ENCODE peak calls at places on chromosomes 12 and 14, in four cellular contexts. U is astrocyte of the cerebellum, M is AG04450, B is body of pancreas. G is an unnamed sample.

GRCh38 chr12:26126340-26127284 is 1.8 kb upstream of the BHLHE41 start:
- DNase-seq in U (no peak), M (no peak), B (peak; percentile 86), G (no peak)

GRCh38 chr14:105140581-105140980 is 28.0 kb downstream of the JAG2 start:
- DNase-seq in U (no peak), M (no peak), B (no peak), G (no peak)

GRCh38 chr14:99879401-99880295 is 86.4 kb downstream of the EML1 start:
- DNase-seq in U (peak; percentile 60), M (peak; percentile 48), B (no peak), G (peak; percentile 85)

GRCh38 chr14:105879867-105880561 is 353.6 kb downstream of the TMEM121 start:
- DNase-seq in U (no peak), M (no peak), B (peak; percentile 12), G (no peak)

GRCh38 chr14:33432407-33433023 is 493.8 kb downstream of the NPAS3 start:
- DNase-seq in U (peak; percentile 42), M (no peak), B (no peak), G (peak; percentile 1)

GRCh38 chr12:1422604-1423315 is 171.6 kb downstream of the FBXL14 start:
- DNase-seq in U (no peak), M (no peak), B (no peak), G (no peak)

GRCh38 chr12:49527361-49528130 is 11.3 kb upstream of the KCNH3 start:
- DNase-seq in U (no peak), M (no peak), B (no peak), G (no peak)

GRCh38 chr12:25419595-25419994 is 133.5 kb downstream of the LMNTD1 start:
- DNase-seq in U (no peak), M (no peak), B (no peak), G (no peak)

GRCh38 chr12:84937383-84937782 is 24.8 kb upstream of the SLC6A15 start:
- DNase-seq in U (no peak), M (no peak), B (no peak), G (no peak)

GRCh38 chr12:22116376-22116775 is 70.4 kb downstream of the CMAS start:
- DNase-seq in U (no peak), M (no peak), B (no peak), G (no peak)

GRCh38 chr14:28142400-28143015 is 624.1 kb upstream of the FOXG1 start:
- DNase-seq in U (peak; percentile 12), M (no peak), B (no peak), G (no peak)

GRCh38 chr14:77882098-77882497 is 82.2 kb downstream of the ADCK1 start:
- DNase-seq in U (no peak), M (no peak), B (peak; percentile 46), G (no peak)

GRCh38 chr12:119180380-119181040 is 1.8 kb downstream of the HSPB8 start:
- DNase-seq in U (no peak), M (no peak), B (no peak), G (no peak)

GRCh38 chr14:87888136-87888999 is 104.6 kb downstream of the GALC start:
- DNase-seq in U (no peak), M (no peak), B (no peak), G (no peak)

GRCh38 chr14:101055106-101055662 is 151.7 kb upstream of the RTL1 start:
- DNase-seq in U (no peak), M (no peak), B (no peak), G (no peak)

GRCh38 chr14:33652566-33653320 is 298.1 kb downstream of the EGLN3 start:
- DNase-seq in U (no peak), M (no peak), B (no peak), G (no peak)

GRCh38 chr12:19444097-19444496 is 4.8 kb downstream of the AEBP2 start:
- DNase-seq in U (no peak), M (no peak), B (no peak), G (no peak)

GRCh38 chr14:90714811-90715210 is 101.4 kb downstream of the TTC7B start:
- DNase-seq in U (no peak), M (no peak), B (no peak), G (no peak)

GRCh38 chr12:111304642-111305071 is 64.2 kb downstream of the PHETA1 start:
- DNase-seq in U (no peak), M (no peak), B (no peak), G (no peak)

GRCh38 chr14:45181806-45182205 is 46.1 kb downstream of the FANCM start:
- DNase-seq in U (no peak), M (no peak), B (no peak), G (no peak)

GRCh38 chr12:71900091-71900490 is 38.6 kb upstream of the TPH2 start:
- DNase-seq in U (no peak), M (no peak), B (no peak), G (no peak)

GRCh38 chr14:100019156-100019882 is 45.9 kb upstream of the EVL start:
- DNase-seq in U (no peak), M (no peak), B (no peak), G (no peak)

GRCh38 chr12:51714666-51715065 is 123.6 kb downstream of the SCN8A start:
- DNase-seq in U (no peak), M (no peak), B (no peak), G (peak; percentile 49)

GRCh38 chr12:38123566-38124246 is 192.9 kb upstream of the ALG10B start:
- DNase-seq in U (no peak), M (no peak), B (no peak), G (no peak)

GRCh38 chr12:9143929-9144328 is 28.2 kb upstream of the A2M start:
- DNase-seq in U (no peak), M (no peak), B (no peak), G (no peak)

GRCh38 chr12:54991161-54991991 is 6.8 kb upstream of the TESPA1 start:
- DNase-seq in U (no peak), M (no peak), B (no peak), G (no peak)

GRCh38 chr12:25130741-25131188 is 64.2 kb downstream of the DNAI7 start:
- DNase-seq in U (peak; percentile 19), M (peak; percentile 16), B (no peak), G (peak; percentile 23)

GRCh38 chr12:8662592-8662991 is at the start of gene MFAP5:
- DNase-seq in U (peak; percentile 24), M (no peak), B (no peak), G (peak; percentile 85)

GRCh38 chr12:57092529-57092862 is 3.6 kb downstream of the NAB2 start:
- DNase-seq in U (no peak), M (no peak), B (no peak), G (no peak)

GRCh38 chr14:73591690-73592448 is at the start of gene ACOT4:
- DNase-seq in U (no peak), M (no peak), B (peak; percentile 60), G (no peak)

GRCh38 chr14:40394634-40395340 is 962.6 kb upstream of the FBXO33 start:
- DNase-seq in U (no peak), M (no peak), B (no peak), G (no peak)

GRCh38 chr12:93459992-93460391 is 7.3 kb upstream of the MRPL42 start:
- DNase-seq in U (no peak), M (no peak), B (no peak), G (no peak)

GRCh38 chr12:15274561-15274967 is 47.7 kb upstream of the PTPRO start:
- DNase-seq in U (no peak), M (no peak), B (peak; percentile 39), G (no peak)

GRCh38 chr12:67989184-67989965 is at the start of gene IFNG-AS1:
- DNase-seq in U (no peak), M (no peak), B (no peak), G (no peak)

GRCh38 chr12:111363578-111363977 is 5.3 kb downstream of the PHETA1 start:
- DNase-seq in U (no peak), M (peak; percentile 8), B (peak; percentile 51), G (no peak)

GRCh38 chr12:88431245-88431644 is 149.0 kb downstream of the KITLG start:
- DNase-seq in U (no peak), M (no peak), B (no peak), G (no peak)
- TF ChIP-seq CTCF in U (no peak), M (no peak), B (no peak), G (peak; percentile 8)

GRCh38 chr12:108237272-108237671 is 101.8 kb downstream of the CMKLR1 start:
- DNase-seq in U (no peak), M (no peak), B (no peak), G (no peak)
- H3K4me3 ChIP-seq in U (no peak overlapping the region), M (no peak overlapping the region), B (no peak overlapping the region), G (no peak overlapping the region)

DNA sequence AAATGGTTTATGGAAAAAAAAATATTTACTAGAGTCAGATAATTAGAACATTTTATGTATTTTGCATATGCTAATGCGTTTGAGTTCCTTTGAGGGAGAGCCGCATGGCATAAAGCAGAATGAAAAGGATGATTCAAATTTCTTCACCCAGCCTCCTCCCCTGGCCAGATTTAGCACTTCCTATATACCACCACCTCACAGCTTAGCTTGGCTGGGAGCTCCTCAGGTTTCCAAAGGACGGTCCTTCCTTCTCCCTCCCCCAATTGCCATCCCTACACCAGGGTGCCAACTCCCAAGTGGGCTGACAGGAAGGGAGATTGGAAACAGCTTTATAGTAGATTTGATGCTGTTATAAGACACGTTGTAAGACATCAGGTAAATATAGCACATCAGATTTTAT is 157.4 kb downstream of the RGS6 start:
- DNase-seq in U (no peak), M (no peak), B (no peak), G (no peak)
- TF ChIP-seq CTCF in U (no peak), M (no peak), B (no peak), G (no peak)

GRCh38 chr14:69573205-69573840 is 1.3 kb downstream of the CCDC177 start:
- DNase-seq in U (no peak), M (no peak), B (no peak), G (no peak)

GRCh38 chr14:69570836-69571330 is 3.8 kb downstream of the CCDC177 start:
- DNase-seq in U (no peak), M (no peak), B (no peak), G (no peak)

GRCh38 chr14:69571449-69571878 is 3.2 kb downstream of the CCDC177 start:
- DNase-seq in U (no peak), M (no peak), B (no peak), G (no peak)

GRCh38 chr14:69572634-69573135 is 2.0 kb downstream of the CCDC177 start:
- DNase-seq in U (no peak), M (no peak), B (no peak), G (no peak)

DNA sequence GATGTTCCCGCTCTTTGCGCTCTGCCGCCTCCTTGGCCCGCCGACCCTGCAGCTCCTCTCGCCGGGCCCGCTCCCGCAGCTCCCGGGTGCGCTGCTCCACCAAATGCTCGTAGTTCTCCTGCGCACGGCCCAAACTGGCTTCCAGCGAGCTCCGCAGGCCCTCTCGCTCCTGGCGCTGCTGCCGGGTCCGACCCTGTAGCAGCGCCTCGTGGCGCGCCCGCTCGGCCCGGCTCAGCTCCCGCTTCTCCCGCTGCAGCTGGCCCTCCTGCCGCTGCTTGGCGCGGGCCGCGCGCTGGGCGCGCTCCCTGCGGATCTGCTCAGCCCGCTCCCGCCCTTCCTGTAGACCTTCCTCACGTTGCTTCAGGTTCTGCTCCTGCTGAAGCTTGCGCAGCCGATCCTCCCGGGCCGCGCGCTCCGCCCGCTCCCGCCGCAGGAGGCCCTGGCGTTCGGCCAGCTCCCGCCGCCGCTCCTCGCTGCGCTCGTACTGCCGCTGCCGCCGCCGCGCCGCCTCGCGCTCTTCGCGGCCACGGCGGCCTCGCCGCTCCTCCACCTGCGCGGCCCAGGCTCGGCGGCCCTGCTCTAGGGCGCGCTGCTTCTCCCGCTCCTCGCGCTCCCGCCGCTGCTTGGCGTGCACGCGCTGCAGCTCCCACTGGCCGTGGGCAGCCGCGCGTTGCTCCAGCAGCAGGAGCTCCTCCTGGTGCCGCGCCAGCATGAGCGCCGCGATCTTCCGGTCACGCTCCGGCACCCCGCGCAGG is 2.6 kb downstream of the CCDC177 start:
- DNase-seq in U (no peak), M (no peak), B (peak; percentile 39), G (no peak)
- H3K4me3 ChIP-seq in U (no peak overlapping the region), M (peak overlapping the region; percentile 46), B (no peak overlapping the region), G (no peak overlapping the region)

G was measured in AG09309.